ENCODE peak calls at places on chromosomes 4 and X, in eight cellular contexts. H, O, P, N, L, Q, E and G are unnamed samples.
A peak's percentile ranks its signal among the peaks of the same experiment; 100 is the strongest.

GRCh38 chr4:77040856-77041576 is 34.8 kb downstream of the CCNI start:
- DNase-seq in H (no peak), O (peak; percentile 49), P (no peak), N (no peak), L (no peak), Q (no peak), E (no peak), G (no peak)

GRCh38 chr4:86891785-86892638 is at the start of gene C4orf36:
- DNase-seq in H (peak; percentile 41), O (peak; percentile 98), P (no peak), N (peak; percentile 49), L (no peak), Q (peak; percentile 16), E (peak; percentile 82), G (peak; percentile 70)

GRCh38 chrX:66633541-66633940 is 5.3 kb downstream of the EDA2R start:
- DNase-seq in H (peak; percentile 61), O (peak; percentile 66), P (no peak), N (peak; percentile 16), L (no peak), Q (no peak), E (no peak), G (no peak)

GRCh38 chr4:139540161-139540560 is 15.9 kb downstream of the SETD7 start:
- DNase-seq in H (no peak), O (no peak), P (no peak), N (peak; percentile 18), L (no peak), Q (no peak), E (no peak), G (no peak)

GRCh38 chrX:111560801-111561200 is 49.4 kb downstream of the SERTM2 start:
- DNase-seq in H (no peak), O (no peak), P (no peak), N (no peak), L (no peak), Q (no peak), E (no peak), G (peak; percentile 56)

GRCh38 chr4:94486372-94486801 is 34.6 kb downstream of the PDLIM5 start:
- DNase-seq in H (peak; percentile 50), O (peak; percentile 67), P (no peak), N (no peak), L (no peak), Q (no peak), E (no peak), G (no peak)

GRCh38 chr4:145231906-145232700 is 51.7 kb upstream of the OTUD4 start:
- DNase-seq in H (peak; percentile 64), O (no peak), P (no peak), N (peak; percentile 48), L (no peak), Q (no peak), E (no peak), G (no peak)

GRCh38 chrX:49291615-49292337 is 11.7 kb upstream of the GAGE10 start:
- DNase-seq in H (peak; percentile 70), O (peak; percentile 56), P (peak; percentile 63), N (peak; percentile 43), L (peak; percentile 26), Q (peak; percentile 52), E (peak; percentile 60), G (peak; percentile 47)

GRCh38 chr4:177442623-177443155 is 452 bp upstream of the AGA start:
- DNase-seq in H (peak; percentile 19), O (peak; percentile 14), P (no peak), N (peak; percentile 4), L (no peak), Q (peak; percentile 3), E (no peak), G (no peak)

GRCh38 chr4:107862658-107863057 is 37.9 kb downstream of the SGMS2 start:
- DNase-seq in H (peak; percentile 84), O (peak; percentile 97), P (no peak), N (peak; percentile 11), L (no peak), Q (no peak), E (no peak), G (no peak)

GRCh38 chr4:21856754-21857153 is 91.8 kb downstream of the KCNIP4 start:
- DNase-seq in H (no peak), O (no peak), P (no peak), N (no peak), L (no peak), Q (no peak), E (no peak), G (no peak)

GRCh38 chr4:53490965-53491622 is 100.2 kb downstream of the LNX1 start:
- DNase-seq in H (peak; percentile 96), O (peak; percentile 78), P (no peak), N (peak; percentile 80), L (no peak), Q (no peak), E (no peak), G (peak; percentile 9)

GRCh38 chr4:114312349-114312748 is 286.3 kb upstream of the UGT8 start:
- DNase-seq in H (no peak), O (no peak), P (no peak), N (no peak), L (no peak), Q (no peak), E (no peak), G (no peak)

GRCh38 chr4:186936496-186937375 is 213.1 kb upstream of the FAT1 start:
- DNase-seq in H (peak; percentile 75), O (peak; percentile 84), P (no peak), N (peak; percentile 77), L (no peak), Q (no peak), E (no peak), G (no peak)

GRCh38 chr4:148007303-148007702 is 275.4 kb downstream of the ARHGAP10 start:
- DNase-seq in H (peak; percentile 94), O (peak; percentile 99), P (no peak), N (peak; percentile 90), L (no peak), Q (no peak), E (no peak), G (no peak)

GRCh38 chr4:1978741-1979476 is 29.9 kb downstream of the NELFA start:
- DNase-seq in H (no peak), O (no peak), P (no peak), N (no peak), L (no peak), Q (no peak), E (no peak), G (no peak)

GRCh38 chr4:108003964-108004630 is 14.4 kb downstream of the HADH start:
- DNase-seq in H (no peak), O (no peak), P (no peak), N (no peak), L (no peak), Q (no peak), E (no peak), G (no peak)

GRCh38 chrX:151537572-151537971 is 25.9 kb upstream of the PASD1 start:
- DNase-seq in H (no peak), O (no peak), P (no peak), N (no peak), L (no peak), Q (no peak), E (no peak), G (no peak)

GRCh38 chrX:70444326-70445196 is at the start of gene DLG3:
- DNase-seq in H (peak; percentile 48), O (peak; percentile 32), P (no peak), N (peak; percentile 71), L (no peak), Q (no peak), E (peak; percentile 65), G (peak; percentile 77)

GRCh38 chr4:3247399-3248177 is 1.4 kb upstream of the MSANTD1 start:
- DNase-seq in H (no peak), O (no peak), P (no peak), N (no peak), L (no peak), Q (no peak), E (no peak), G (no peak)

GRCh38 chr4:133149932-133150642 is 993 bp downstream of the PCDH10 start:
- DNase-seq in H (no peak), O (no peak), P (no peak), N (no peak), L (no peak), Q (no peak), E (peak; percentile 11), G (peak; percentile 3)

GRCh38 chrX:119870626-119871131 is 854 bp downstream of the RNF113A start:
- DNase-seq in H (peak; percentile 15), O (peak; percentile 24), P (no peak), N (peak; percentile 17), L (no peak), Q (no peak), E (peak; percentile 38), G (peak; percentile 18)

GRCh38 chr4:2954358-2955185 is 8.6 kb downstream of the NOP14 start:
- DNase-seq in H (no peak), O (no peak), P (peak; percentile 59), N (no peak), L (no peak), Q (peak; percentile 65), E (no peak), G (no peak)

GRCh38 chr4:5788144-5788543 is 77.1 kb downstream of the EVC start:
- DNase-seq in H (no peak), O (no peak), P (no peak), N (no peak), L (no peak), Q (no peak), E (no peak), G (no peak)

GRCh38 chrX:23497919-23498318 is 163.3 kb downstream of the PTCHD1 start:
- DNase-seq in H (no peak), O (no peak), P (no peak), N (no peak), L (no peak), Q (no peak), E (no peak), G (no peak)

GRCh38 chr4:83285022-83285387 is 407 bp upstream of the COQ2 start:
- DNase-seq in H (peak; percentile 78), O (peak; percentile 31), P (no peak), N (peak; percentile 58), L (no peak), Q (no peak), E (no peak), G (no peak)

GRCh38 chrX:18701621-18702361 is 5.7 kb upstream of the PPEF1 start:
- DNase-seq in H (peak; percentile 33), O (peak; percentile 29), P (no peak), N (no peak), L (no peak), Q (no peak), E (no peak), G (no peak)

GRCh38 chr4:48237996-48238645 is 31.5 kb downstream of the TEC start:
- DNase-seq in H (peak; percentile 18), O (peak; percentile 80), P (no peak), N (no peak), L (no peak), Q (no peak), E (no peak), G (no peak)

GRCh38 chr4:173168396-173169177 is at the start of gene GALNT7:
- DNase-seq in H (peak; percentile 67), O (peak; percentile 68), P (peak; percentile 46), N (peak; percentile 53), L (peak; percentile 36), Q (peak; percentile 29), E (peak; percentile 90), G (peak; percentile 80)

GRCh38 chr4:1035510-1035909 is 24.1 kb downstream of the FGFRL1 start:
- DNase-seq in H (peak; percentile 42), O (no peak), P (no peak), N (no peak), L (no peak), Q (no peak), E (no peak), G (no peak)

GRCh38 chr4:36399762-36400353 is 118.4 kb downstream of the DTHD1 start:
- DNase-seq in H (peak; percentile 14), O (peak; percentile 53), P (peak; percentile 28), N (no peak), L (no peak), Q (no peak), E (peak; percentile 31), G (no peak)

GRCh38 chr4:188986271-188986689 is 847.0 kb downstream of the TRIML1 start:
- DNase-seq in H (no peak), O (peak; percentile 91), P (no peak), N (peak; percentile 29), L (no peak), Q (no peak), E (no peak), G (no peak)